ENCODE peak calls at places on chromosomes 13 and 19, in five cellular contexts. One of them, this sample, is unnamed.

GRCh38 chr19:7799640-7800355 is 30.2 kb upstream of the EVI5L start:
- DNase-seq in H1: peak
- DNase-seq in mesenchymal stem cell: peak
- DNase-seq in IMR-90: peak
- DNase-seq in mesendoderm: peak
- DNase-seq in this sample: peak

GRCh38 chr13:40187324-40187795 is 479.1 kb downstream of the FOXO1 start:
- DNase-seq in H1: no peak
- DNase-seq in mesenchymal stem cell: no peak
- DNase-seq in IMR-90: no peak
- DNase-seq in mesendoderm: peak
- DNase-seq in this sample: no peak

GRCh38 chr13:74288361-74288911 is 154.2 kb upstream of the KLF12 start:
- DNase-seq in H1: peak
- DNase-seq in mesenchymal stem cell: no peak
- DNase-seq in IMR-90: no peak
- DNase-seq in mesendoderm: peak
- DNase-seq in this sample: peak

GRCh38 chr19:52809801-52810200 is 11.6 kb downstream of the ZNF28 start:
- DNase-seq in H1: no peak
- DNase-seq in mesenchymal stem cell: no peak
- DNase-seq in IMR-90: no peak
- DNase-seq in mesendoderm: no peak
- DNase-seq in this sample: no peak

GRCh38 chr13:74768521-74769090 is 634.4 kb upstream of the KLF12 start:
- DNase-seq in H1: no peak
- DNase-seq in mesenchymal stem cell: no peak
- DNase-seq in IMR-90: no peak
- DNase-seq in mesendoderm: no peak
- DNase-seq in this sample: no peak

GRCh38 chr19:37803250-37803854 is 24.0 kb upstream of the ZNF573 start:
- DNase-seq in H1: no peak
- DNase-seq in mesenchymal stem cell: no peak
- DNase-seq in IMR-90: no peak
- DNase-seq in mesendoderm: peak
- DNase-seq in this sample: no peak

GRCh38 chr13:110538632-110539031 is 22.9 kb downstream of the RAB20 start:
- DNase-seq in H1: no peak
- DNase-seq in mesenchymal stem cell: no peak
- DNase-seq in IMR-90: no peak
- DNase-seq in mesendoderm: no peak
- DNase-seq in this sample: no peak

GRCh38 chr19:49852631-49853126 is 1.7 kb downstream of the PTOV1 start:
- DNase-seq in H1: no peak
- DNase-seq in mesenchymal stem cell: no peak
- DNase-seq in IMR-90: peak
- DNase-seq in mesendoderm: no peak
- DNase-seq in this sample: no peak

GRCh38 chr13:27110056-27110746 is 61.4 kb downstream of the USP12 start:
- DNase-seq in H1: no peak
- DNase-seq in mesenchymal stem cell: no peak
- DNase-seq in IMR-90: no peak
- DNase-seq in mesendoderm: no peak
- DNase-seq in this sample: no peak

GRCh38 chr13:52428295-52428694 is 22.1 kb downstream of the VPS36 start:
- DNase-seq in H1: no peak
- DNase-seq in mesenchymal stem cell: no peak
- DNase-seq in IMR-90: peak
- DNase-seq in mesendoderm: peak
- DNase-seq in this sample: no peak

GRCh38 chr13:96662036-96662435 is 332.2 kb downstream of the OXGR1 start:
- DNase-seq in H1: no peak
- DNase-seq in mesenchymal stem cell: no peak
- DNase-seq in IMR-90: no peak
- DNase-seq in mesendoderm: no peak
- DNase-seq in this sample: no peak

GRCh38 chr13:52845766-52846566 is 2.5 kb downstream of the PCDH8 start:
- DNase-seq in H1: peak
- DNase-seq in mesenchymal stem cell: no peak
- DNase-seq in IMR-90: no peak
- DNase-seq in mesendoderm: peak
- DNase-seq in this sample: peak

GRCh38 chr19:4320419-4320818 is 16.0 kb downstream of the FSD1 start:
- DNase-seq in H1: no peak
- DNase-seq in mesenchymal stem cell: no peak
- DNase-seq in IMR-90: no peak
- DNase-seq in mesendoderm: no peak
- DNase-seq in this sample: no peak

GRCh38 chr13:42574435-42575311 is 721 bp downstream of the TNFSF11 start:
- DNase-seq in H1: no peak
- DNase-seq in mesenchymal stem cell: peak
- DNase-seq in IMR-90: no peak
- DNase-seq in mesendoderm: peak
- DNase-seq in this sample: no peak

GRCh38 chr19:31838163-31838798 is 489.0 kb upstream of the TSHZ3 start:
- DNase-seq in H1: no peak
- DNase-seq in mesenchymal stem cell: no peak
- DNase-seq in IMR-90: no peak
- DNase-seq in mesendoderm: no peak
- DNase-seq in this sample: peak

GRCh38 chr13:96093296-96094006 is 3.5 kb downstream of the HS6ST3 start:
- DNase-seq in H1: no peak
- DNase-seq in mesenchymal stem cell: no peak
- DNase-seq in IMR-90: no peak
- DNase-seq in mesendoderm: no peak
- DNase-seq in this sample: no peak

GRCh38 chr13:38830442-38831045 is 143.7 kb downstream of the FREM2 start:
- DNase-seq in H1: no peak
- DNase-seq in mesenchymal stem cell: no peak
- DNase-seq in IMR-90: no peak
- DNase-seq in mesendoderm: no peak
- DNase-seq in this sample: no peak

GRCh38 chr19:2478756-2479555 is 3.0 kb downstream of the GADD45B start:
- DNase-seq in H1: peak
- DNase-seq in mesenchymal stem cell: peak
- DNase-seq in IMR-90: peak
- DNase-seq in mesendoderm: peak
- DNase-seq in this sample: no peak

GRCh38 chr13:40132249-40132648 is 476.8 kb downstream of the COG6 start:
- DNase-seq in H1: no peak
- DNase-seq in mesenchymal stem cell: no peak
- DNase-seq in IMR-90: no peak
- DNase-seq in mesendoderm: no peak
- DNase-seq in this sample: no peak

GRCh38 chr19:50344661-50345318 is 15.6 kb upstream of the KCNC3 start:
- DNase-seq in H1: no peak
- DNase-seq in mesenchymal stem cell: no peak
- DNase-seq in IMR-90: no peak
- DNase-seq in mesendoderm: no peak
- DNase-seq in this sample: no peak

GRCh38 chr19:36255316-36255715 is 40.4 kb downstream of the ZNF146 start:
- DNase-seq in H1: no peak
- DNase-seq in mesenchymal stem cell: no peak
- DNase-seq in IMR-90: no peak
- DNase-seq in mesendoderm: no peak
- DNase-seq in this sample: no peak

GRCh38 chr13:31980842-31981241 is 50.7 kb upstream of the FRY start:
- DNase-seq in H1: no peak
- DNase-seq in mesenchymal stem cell: no peak
- DNase-seq in IMR-90: no peak
- DNase-seq in mesendoderm: no peak
- DNase-seq in this sample: no peak

GRCh38 chr19:8089664-8090601 is 37.4 kb downstream of the CCL25 start:
- DNase-seq in H1: no peak
- DNase-seq in mesenchymal stem cell: no peak
- DNase-seq in IMR-90: no peak
- DNase-seq in mesendoderm: peak
- DNase-seq in this sample: no peak

DNA sequence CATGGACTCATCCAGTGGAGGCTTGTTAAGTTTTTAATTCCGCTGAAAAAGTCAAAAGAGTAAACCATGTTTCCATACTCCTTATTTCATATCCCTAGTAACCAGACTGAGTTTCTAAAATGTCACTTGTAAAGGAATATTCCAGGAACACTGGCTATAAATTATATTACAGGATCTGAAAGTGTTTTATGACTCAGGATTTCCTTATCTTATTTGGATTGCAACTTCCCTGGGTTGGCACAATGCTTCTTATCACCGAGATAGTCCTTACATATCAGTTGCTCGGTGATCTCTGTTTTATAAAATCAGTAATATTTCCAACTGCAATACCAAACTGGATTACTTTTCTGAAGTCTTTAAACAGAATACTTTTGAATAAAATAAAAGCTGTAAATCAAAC is 180.3 kb upstream of the TSC22D1 start:
- DNase-seq in H1: no peak
- DNase-seq in mesenchymal stem cell: no peak
- DNase-seq in IMR-90: no peak
- DNase-seq in mesendoderm: no peak
- DNase-seq in this sample: no peak
- H3K4me2 ChIP-seq in H1: no peak
- H3K4me2 ChIP-seq in mesenchymal stem cell: no peak
- H3K4me2 ChIP-seq in IMR-90: peak
- H3K4me2 ChIP-seq in mesendoderm: no peak
- H3K4me2 ChIP-seq in this sample: no peak

GRCh38 chr19:21328885-21329605 is at the start of gene ZNF708:
- DNase-seq in H1: peak
- DNase-seq in mesenchymal stem cell: peak
- DNase-seq in IMR-90: peak
- DNase-seq in mesendoderm: peak
- DNase-seq in this sample: peak
- H4K8ac ChIP-seq in H1: peak
- H4K8ac ChIP-seq in mesenchymal stem cell: peak
- H4K8ac ChIP-seq in IMR-90: peak
- H4K8ac ChIP-seq in mesendoderm: peak
- H4K8ac ChIP-seq in this sample: peak

GRCh38 chr13:44364601-44365000 is 9.0 kb upstream of the SERP2 start:
- DNase-seq in H1: no peak
- DNase-seq in mesenchymal stem cell: peak
- DNase-seq in IMR-90: peak
- DNase-seq in mesendoderm: peak
- DNase-seq in this sample: peak
- H3K4me2 ChIP-seq in H1: no peak
- H3K4me2 ChIP-seq in mesenchymal stem cell: no peak
- H3K4me2 ChIP-seq in IMR-90: no peak
- H3K4me2 ChIP-seq in mesendoderm: no peak
- H3K4me2 ChIP-seq in this sample: no peak

DNA sequence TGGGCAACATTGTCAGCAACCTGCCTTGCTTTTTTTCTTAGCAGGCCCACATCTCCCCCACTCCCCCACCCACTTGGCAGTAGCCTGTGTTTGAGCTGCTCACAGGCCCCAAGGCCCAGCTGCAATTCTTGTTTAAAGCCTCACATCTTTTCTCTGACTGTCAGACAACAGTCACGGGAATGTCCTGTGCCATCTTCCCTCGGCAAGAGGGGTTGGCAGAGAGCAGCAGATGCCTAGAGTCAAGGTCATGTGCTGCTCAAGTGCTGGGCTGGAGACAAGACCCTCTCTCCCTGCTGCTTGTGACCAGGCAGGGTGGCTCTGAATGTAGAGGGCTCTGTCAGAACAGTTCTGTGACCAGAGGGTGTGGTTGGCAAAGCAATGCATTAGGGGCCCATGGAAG is 47.4 kb downstream of the BBC3 start:
- DNase-seq in H1: no peak
- DNase-seq in mesenchymal stem cell: no peak
- DNase-seq in IMR-90: no peak
- DNase-seq in mesendoderm: no peak
- DNase-seq in this sample: no peak
- H4K8ac ChIP-seq in H1: no peak
- H4K8ac ChIP-seq in mesenchymal stem cell: no peak
- H4K8ac ChIP-seq in IMR-90: no peak
- H4K8ac ChIP-seq in mesendoderm: no peak
- H4K8ac ChIP-seq in this sample: no peak